ENCODE peak calls at places on chromosome 5, in six cellular contexts. C, H, E, P, G and J are unnamed samples.

GRCh38 chr5:153546566-153546965 is 56.1 kb downstream of the GRIA1 start:
- DNase-seq in C (no peak), H (no peak), E (no peak), P (no peak), G (no peak), J (no peak)

GRCh38 chr5:104540448-104540847 is 977.9 kb upstream of the NUDT12 start:
- DNase-seq in C (no peak), H (no peak), E (no peak), P (no peak), G (no peak), J (peak)

GRCh38 chr5:74251106-74252032 is 389.2 kb downstream of the ENC1 start:
- DNase-seq in C (no peak), H (no peak), E (peak), P (peak), G (no peak), J (no peak)

GRCh38 chr5:123718238-123718637 is 206.3 kb downstream of the CSNK1G3 start:
- DNase-seq in C (no peak), H (no peak), E (no peak), P (no peak), G (no peak), J (no peak)

GRCh38 chr5:14172149-14172795 is 29.1 kb downstream of the TRIO start:
- DNase-seq in C (no peak), H (no peak), E (no peak), P (no peak), G (no peak), J (no peak)

GRCh38 chr5:72355706-72356299 is 35.6 kb downstream of the PTCD2 start:
- DNase-seq in C (peak), H (no peak), E (peak), P (peak), G (peak), J (no peak)

GRCh38 chr5:103645816-103646215 is 83.2 kb upstream of the NUDT12 start:
- DNase-seq in C (no peak), H (no peak), E (no peak), P (no peak), G (no peak), J (no peak)

GRCh38 chr5:67792891-67793290 is 422.7 kb upstream of the PIK3R1 start:
- DNase-seq in C (peak), H (no peak), E (peak), P (no peak), G (peak), J (no peak)

GRCh38 chr5:15683332-15683731 is 183.4 kb downstream of the FBXL7 start:
- DNase-seq in C (no peak), H (no peak), E (no peak), P (peak), G (no peak), J (no peak)

GRCh38 chr5:141637266-141637692 is 482 bp downstream of the RELL2 start:
- DNase-seq in C (no peak), H (peak), E (no peak), P (no peak), G (no peak), J (no peak)

GRCh38 chr5:96280946-96281393 is 152.1 kb downstream of the PCSK1 start:
- DNase-seq in C (no peak), H (no peak), E (no peak), P (no peak), G (no peak), J (no peak)

GRCh38 chr5:174744896-174745295 is 20.5 kb downstream of the MSX2 start:
- DNase-seq in C (no peak), H (no peak), E (no peak), P (no peak), G (no peak), J (no peak)

GRCh38 chr5:136776022-136776927 is 410.9 kb upstream of the TRPC7 start:
- DNase-seq in C (no peak), H (no peak), E (no peak), P (no peak), G (no peak), J (no peak)

GRCh38 chr5:155402927-155403645 is 389.5 kb downstream of the KIF4B start:
- DNase-seq in C (no peak), H (no peak), E (no peak), P (no peak), G (no peak), J (no peak)

GRCh38 chr5:159638954-159639559 is 277.2 kb upstream of the ADRA1B start:
- DNase-seq in C (no peak), H (no peak), E (no peak), P (no peak), G (no peak), J (no peak)

GRCh38 chr5:65061974-65062353 is 293.2 kb downstream of the CWC27 start:
- DNase-seq in C (no peak), H (no peak), E (no peak), P (no peak), G (no peak), J (no peak)
- H3K4me3 ChIP-seq in C (no peak), H (no peak), E (no peak), P (no peak), G (no peak), J (no peak)

GRCh38 chr5:147305147-147305546 is 70.3 kb downstream of the STK32A start:
- DNase-seq in C (no peak), H (no peak), E (no peak), P (no peak), G (no peak), J (no peak)

GRCh38 chr5:147306351-147306750 is 71.5 kb downstream of the STK32A start:
- DNase-seq in C (no peak), H (no peak), E (no peak), P (no peak), G (no peak), J (no peak)

GRCh38 chr5:147307170-147307569 is 72.3 kb downstream of the STK32A start:
- DNase-seq in C (no peak), H (no peak), E (no peak), P (no peak), G (no peak), J (no peak)

GRCh38 chr5:147303251-147303650 is 68.4 kb downstream of the STK32A start:
- DNase-seq in C (no peak), H (no peak), E (no peak), P (peak), G (no peak), J (no peak)

GRCh38 chr5:147303976-147304375 is 69.2 kb downstream of the STK32A start:
- DNase-seq in C (no peak), H (no peak), E (no peak), P (peak), G (no peak), J (no peak)
- H3K27ac ChIP-seq in C (no peak), H (no peak), E (peak), P (peak), G (no peak), J (peak)

GRCh38 chr5:169980418-169981053 is at the start of gene INSYN2B:
- DNase-seq in C (peak), H (peak), E (peak), P (peak), G (no peak), J (no peak)
- H3K4me3 ChIP-seq in C (peak), H (peak), E (no peak), P (peak), G (no peak), J (no peak)

DNA sequence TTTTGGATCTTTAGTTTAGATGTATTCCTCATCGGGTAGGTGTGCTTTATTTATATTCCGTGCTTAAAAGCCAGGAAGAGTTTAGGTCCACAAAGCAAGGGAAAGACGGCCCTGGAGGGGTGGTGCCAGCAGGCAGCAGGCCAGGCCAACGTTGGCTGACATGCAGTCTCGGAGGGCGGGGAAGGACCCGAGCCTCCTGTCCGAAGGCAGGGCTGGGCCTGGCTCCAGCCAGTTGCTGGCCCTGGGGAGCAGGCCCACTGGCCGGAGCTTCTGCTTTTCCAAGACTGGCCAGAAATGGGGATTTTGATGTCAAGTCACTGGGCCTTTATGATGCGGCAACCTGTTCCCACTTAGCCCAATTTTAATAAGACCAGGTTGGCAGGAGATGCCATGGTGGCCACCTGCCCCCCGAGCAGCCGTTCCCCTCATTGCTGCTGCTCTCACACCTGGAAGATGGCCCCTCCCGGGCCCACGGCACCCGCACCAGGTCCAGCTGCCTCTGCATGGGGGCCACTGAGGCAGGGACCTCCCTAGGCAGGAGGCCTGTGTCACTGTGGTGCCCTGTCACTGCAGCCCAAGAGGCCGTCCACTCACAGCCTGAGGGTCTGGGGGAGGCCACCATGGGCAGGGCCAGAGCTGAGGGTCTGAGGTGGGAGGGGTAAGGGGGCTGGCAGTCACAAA is 23.2 kb downstream of the LPCAT1 start:
- DNase-seq in C (peak), H (peak), E (peak), P (no peak), G (no peak), J (peak)
- H3K27ac ChIP-seq in C (no peak), H (no peak), E (no peak), P (no peak), G (no peak), J (no peak)

DNA sequence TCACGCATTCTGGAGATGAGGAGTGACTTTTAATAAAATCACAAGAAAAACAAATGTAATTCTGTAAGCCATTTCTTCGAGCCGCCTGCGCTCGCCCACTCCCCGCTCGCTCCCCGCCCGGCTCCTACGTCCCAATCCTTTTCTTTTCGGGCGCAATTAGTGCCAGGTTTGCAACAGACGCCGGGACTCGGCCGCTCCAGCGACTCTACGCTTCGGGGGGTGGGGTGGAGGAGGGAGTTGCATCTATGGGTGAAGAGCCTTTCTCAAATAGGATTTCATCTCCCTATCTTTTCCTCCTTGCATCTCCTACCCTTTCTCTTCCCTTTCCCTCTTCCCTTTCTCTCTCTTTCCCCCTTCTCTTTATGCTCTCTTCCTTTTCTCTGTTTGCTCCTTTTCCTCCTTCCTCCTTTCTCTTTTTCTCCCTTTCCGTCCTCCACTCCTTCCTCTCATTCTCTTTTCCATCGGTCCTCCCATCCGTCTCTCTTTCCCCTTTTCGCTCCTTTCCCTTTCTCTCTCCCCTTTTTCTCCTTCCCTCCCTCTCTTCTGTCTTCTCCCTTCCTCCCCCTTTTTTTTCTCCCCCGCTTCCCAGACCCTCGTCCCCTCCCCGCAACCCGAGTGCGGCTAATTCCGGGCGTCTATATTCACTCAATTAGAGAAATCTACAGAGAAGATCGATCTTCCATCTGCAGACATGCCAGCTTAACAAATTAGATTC is 6.1 kb upstream of the OTP start:
- DNase-seq in C (no peak), H (no peak), E (no peak), P (no peak), G (no peak), J (no peak)
- H3K4me3 ChIP-seq in C (peak), H (peak), E (no peak), P (peak), G (no peak), J (no peak)

DNA sequence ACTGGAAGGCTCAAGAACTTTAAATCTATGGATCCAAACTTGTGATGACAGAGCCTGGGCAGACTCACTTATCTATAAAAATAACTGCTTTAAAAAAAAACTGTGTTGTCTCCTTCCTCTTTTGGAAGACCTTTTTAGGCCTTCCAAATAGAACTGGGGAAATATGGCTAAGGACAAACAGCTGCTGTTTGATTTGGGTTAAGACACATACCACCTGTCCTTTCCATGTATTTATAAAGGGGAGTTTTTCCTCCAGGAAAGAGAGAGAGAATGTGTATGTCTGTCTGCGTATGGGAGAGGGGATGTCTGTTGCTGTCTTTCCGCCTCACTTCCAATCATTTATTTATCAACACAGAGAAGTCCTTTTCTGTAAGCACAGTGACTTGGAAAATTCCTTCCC is 2.8 kb downstream of the ARHGEF37 start:
- DNase-seq in C (no peak), H (no peak), E (no peak), P (no peak), G (no peak), J (no peak)
- H3K27ac ChIP-seq in C (peak), H (peak), E (peak), P (no peak), G (peak), J (peak)